ENCODE peak calls at places on chromosomes 1 and 21, in seven cellular contexts. G is prostate gland, P is breast epithelium, H is esophagus muscularis mucosa, A is sigmoid colon, D is transverse colon, M is GM23338. U is an unnamed sample.

GRCh38 chr1:83818916-83819315 is 180.0 kb downstream of the TTLL7 start:
- DNase-seq in G (no peak), P (no peak), H (no peak), A (no peak), D (peak; percentile 35), M (no peak), U (no peak)

GRCh38 chr1:204685236-204686006 is at the start of gene LRRN2:
- DNase-seq in G (no peak), P (no peak), H (no peak), A (peak; percentile 75), D (peak; percentile 60), M (peak; percentile 47), U (no peak)

GRCh38 chr1:183864611-183865010 is 59.7 kb downstream of the RGL1 start:
- DNase-seq in G (no peak), P (no peak), H (no peak), A (no peak), D (no peak), M (no peak), U (no peak)

GRCh38 chr21:45277101-45278045 is 10.3 kb downstream of the POFUT2 start:
- DNase-seq in G (no peak), P (no peak), H (no peak), A (peak; percentile 64), D (peak; percentile 4), M (no peak), U (no peak)

GRCh38 chr1:239730378-239730777 is 344.0 kb downstream of the CHRM3 start:
- DNase-seq in G (no peak), P (no peak), H (no peak), A (no peak), D (no peak), M (no peak), U (no peak)

GRCh38 chr1:7929637-7930036 is 11.0 kb downstream of the TNFRSF9 start:
- DNase-seq in G (no peak), P (no peak), H (no peak), A (no peak), D (no peak), M (no peak), U (no peak)

GRCh38 chr1:174965006-174965971 is 34.5 kb upstream of the CACYBP start:
- DNase-seq in G (no peak), P (no peak), H (no peak), A (no peak), D (peak; percentile 48), M (no peak), U (no peak)

GRCh38 chr1:157045251-157046218 is at the start of gene ARHGEF11:
- DNase-seq in G (peak; percentile 89), P (peak; percentile 79), H (peak; percentile 96), A (peak; percentile 95), D (peak; percentile 93), M (peak; percentile 93), U (peak; percentile 3)

GRCh38 chr1:116033322-116033721 is 57.0 kb downstream of the SLC22A15 start:
- DNase-seq in G (peak; percentile 38), P (no peak), H (no peak), A (no peak), D (no peak), M (no peak), U (no peak)

GRCh38 chr1:3105167-3105863 is 36.3 kb downstream of the PRDM16 start:
- DNase-seq in G (no peak), P (no peak), H (no peak), A (no peak), D (no peak), M (peak; percentile 94), U (no peak)

GRCh38 chr21:32756096-32756495 is 15.5 kb downstream of the PAXBP1 start:
- DNase-seq in G (no peak), P (no peak), H (no peak), A (no peak), D (no peak), M (no peak), U (no peak)

GRCh38 chr1:119007672-119008482 is 19.7 kb upstream of the TBX15 start:
- DNase-seq in G (no peak), P (no peak), H (no peak), A (no peak), D (no peak), M (peak; percentile 56), U (no peak)

GRCh38 chr1:244836135-244836521 is 670 bp downstream of the COX20 start:
- DNase-seq in G (no peak), P (no peak), H (no peak), A (no peak), D (no peak), M (peak; percentile 44), U (no peak)

GRCh38 chr1:71944006-71944405 is 338.3 kb downstream of the NEGR1 start:
- DNase-seq in G (no peak), P (no peak), H (no peak), A (no peak), D (no peak), M (no peak), U (no peak)

GRCh38 chr1:107992341-107992740 is 27.4 kb upstream of the VAV3 start:
- DNase-seq in G (no peak), P (no peak), H (no peak), A (no peak), D (no peak), M (no peak), U (no peak)

GRCh38 chr1:164644774-164645634 is 86.0 kb downstream of the PBX1 start:
- DNase-seq in G (no peak), P (no peak), H (no peak), A (no peak), D (no peak), M (no peak), U (peak; percentile 71)

GRCh38 chr21:22981819-22982218 is 1983.6 kb downstream of the NCAM2 start:
- DNase-seq in G (no peak), P (no peak), H (no peak), A (no peak), D (no peak), M (peak; percentile 52), U (no peak)

GRCh38 chr21:33229099-33229775 is 501 bp upstream of the IFNAR2 start:
- DNase-seq in G (no peak), P (no peak), H (no peak), A (no peak), D (no peak), M (peak; percentile 15), U (no peak)

GRCh38 chr21:35206141-35207125 is 157.3 kb upstream of the RUNX1 start:
- DNase-seq in G (peak; percentile 16), P (peak; percentile 66), H (no peak), A (no peak), D (peak; percentile 44), M (no peak), U (no peak)

GRCh38 chr21:37202221-37202805 is 64.8 kb downstream of the VPS26C start:
- DNase-seq in G (no peak), P (no peak), H (peak; percentile 29), A (no peak), D (no peak), M (no peak), U (no peak)

GRCh38 chr1:114292194-114292593 is 138.5 kb upstream of the SYT6 start:
- DNase-seq in G (no peak), P (no peak), H (peak; percentile 31), A (no peak), D (no peak), M (peak; percentile 38), U (no peak)

GRCh38 chr1:54721719-54722118 is 6.1 kb downstream of the TTC4 start:
- DNase-seq in G (no peak), P (no peak), H (no peak), A (no peak), D (no peak), M (no peak), U (no peak)

GRCh38 chr1:54728027-54728426 is 12.4 kb downstream of the TTC4 start:
- DNase-seq in G (no peak), P (no peak), H (no peak), A (no peak), D (no peak), M (no peak), U (no peak)

DNA sequence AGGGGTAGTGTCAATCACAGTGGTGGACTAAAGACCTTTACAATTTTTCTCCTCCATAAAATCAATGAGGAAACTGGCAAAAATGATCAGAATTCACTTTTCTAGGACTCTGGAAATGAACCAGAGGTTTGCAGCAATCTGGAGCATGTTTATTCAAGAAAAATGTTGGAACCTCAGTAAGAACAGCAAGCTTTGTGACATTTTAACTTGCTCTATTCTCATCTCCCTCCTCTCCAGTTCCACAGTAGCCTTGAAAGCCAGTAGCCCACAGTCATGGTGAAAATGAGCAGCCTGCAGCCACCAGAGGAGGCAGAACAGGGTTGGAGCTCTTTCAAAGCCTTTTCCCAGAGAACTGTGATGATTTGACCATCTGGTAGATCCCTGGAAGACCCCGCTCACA is 9.1 kb downstream of the TTC4 start:
- DNase-seq in G (no peak), P (no peak), H (no peak), A (no peak), D (no peak), M (no peak), U (no peak)
- TF ChIP-seq POLR2AphosphoS5 in G (no peak), P (no peak), H (no peak), A (no peak), D (no peak), M (no peak), U (no peak)

GRCh38 chr1:10694633-10695627 is 101.5 kb downstream of the CASZ1 start:
- DNase-seq in G (peak; percentile 91), P (peak; percentile 85), H (peak; percentile 94), A (peak; percentile 96), D (peak; percentile 90), M (peak; percentile 95), U (no peak)
- H3K27ac ChIP-seq in G (peak overlapping the region; percentile 94), P (peak overlapping the region; percentile 95), H (peak overlapping the region; percentile 92), A (peak overlapping the region; percentile 95), D (peak overlapping the region; percentile 94), M (no peak overlapping the region), U (no peak overlapping the region)

GRCh38 chr1:19209990-19210771 is at the start of gene UBR4:
- DNase-seq in G (peak; percentile 89), P (peak; percentile 89), H (peak; percentile 98), A (peak; percentile 98), D (peak; percentile 97), M (peak; percentile 97), U (peak; percentile 44)
- TF ChIP-seq POLR2AphosphoS5 in G (peak; percentile 98), P (peak; percentile 98), H (peak; percentile 100), A (peak; percentile 99), D (peak; percentile 99), M (peak; percentile 98), U (peak; percentile 94)

GRCh38 chr1:94675373-94675772 is 133.8 kb upstream of the F3 start:
- DNase-seq in G (no peak), P (no peak), H (no peak), A (no peak), D (no peak), M (no peak), U (no peak)

GRCh38 chr1:94676686-94677085 is 135.1 kb upstream of the F3 start:
- DNase-seq in G (peak; percentile 82), P (no peak), H (no peak), A (no peak), D (peak; percentile 63), M (no peak), U (no peak)

GRCh38 chr1:94678187-94678863 is 136.8 kb upstream of the F3 start:
- DNase-seq in G (no peak), P (no peak), H (no peak), A (no peak), D (no peak), M (no peak), U (no peak)

GRCh38 chr1:94677714-94678113 is 136.2 kb upstream of the F3 start:
- DNase-seq in G (no peak), P (no peak), H (no peak), A (no peak), D (no peak), M (no peak), U (no peak)

DNA sequence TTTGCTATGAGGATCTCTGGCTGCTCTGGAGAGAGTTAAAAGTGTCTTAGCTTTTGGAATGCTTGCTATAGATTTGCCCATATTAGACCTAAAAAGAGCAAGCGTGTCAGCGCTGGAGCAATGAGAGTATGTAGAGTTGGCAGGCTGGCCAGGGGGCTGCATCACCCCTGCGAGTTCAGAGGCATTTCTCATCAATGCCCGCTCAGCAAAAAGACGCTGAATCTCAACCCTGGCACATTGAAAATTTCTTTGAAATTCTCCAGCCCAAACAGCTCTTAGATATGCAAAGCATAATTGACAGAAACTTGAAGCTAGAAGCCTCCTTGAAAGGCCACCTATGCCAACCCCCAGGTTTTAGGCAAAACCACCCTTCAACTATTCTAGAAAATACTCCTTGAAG is 135.5 kb upstream of the F3 start:
- DNase-seq in G (no peak), P (no peak), H (no peak), A (no peak), D (no peak), M (no peak), U (no peak)
- H3K27ac ChIP-seq in G (peak overlapping the region; percentile 62), P (no peak overlapping the region), H (no peak overlapping the region), A (no peak overlapping the region), D (peak overlapping the region; percentile 70), M (no peak overlapping the region), U (no peak overlapping the region)